ENCODE peak calls at places on chromosomes 2 and 18, in seven cellular contexts. J is HS-5, U is esophagus squamous epithelium, C is NCI-H345, Z is GM20000, L is anterior cingulate cortex, N is mesenteric fat pad. S is an unnamed sample.

GRCh38 chr18:63148449-63149199 is 170.9 kb downstream of the BCL2 start:
- DNase-seq in J (no peak), L (no peak), U (no peak), N (no peak), Z (no peak), C (peak), S (no peak)

GRCh38 chr18:41373612-41374011 is 581.4 kb upstream of the PIK3C3 start:
- DNase-seq in J (no peak), U (no peak), L (no peak), N (no peak), Z (no peak), C (no peak), S (no peak)

GRCh38 chr2:172438064-172438421 is 10.7 kb downstream of the ITGA6 start:
- DNase-seq in J (no peak), U (no peak), L (no peak), C (no peak), N (no peak), Z (no peak), S (no peak)

GRCh38 chr18:64618390-64618789 is 469.5 kb upstream of the LINC00305 start:
- DNase-seq in Z (no peak), U (no peak), J (no peak), C (no peak), L (no peak), N (no peak), S (no peak)

GRCh38 chr2:166825914-166826313 is 62.4 kb upstream of the XIRP2 start:
- DNase-seq in C (no peak), L (no peak), N (no peak), J (no peak), Z (no peak), U (no peak), S (no peak)

GRCh38 chr18:62979172-62979571 is 263.8 kb downstream of the PHLPP1 start:
- DNase-seq in J (peak), U (no peak), C (peak), L (peak), N (no peak), Z (no peak), S (peak)

GRCh38 chr2:65357959-65358294 is 74.5 kb downstream of the SPRED2 start:
- DNase-seq in J (no peak), U (no peak), N (no peak), C (no peak), Z (peak), L (no peak), S (no peak)

GRCh38 chr2:31248139-31248538 is 14.2 kb downstream of the EHD3 start:
- DNase-seq in N (peak), U (no peak), L (no peak), J (no peak), Z (no peak), C (no peak), S (no peak)

S was measured in NCI-H748 treated with DMSO at 0.1 percent for 48 hours.